ENCODE peak calls at places on chromosome 18, in nine cellular contexts. U is renal cortical epithelial cell; T is HS-5; G is H1; D is NCI-H1105; O is CD4-positive, CD25-positive, alpha-beta regulatory T cell; R is PC-3; L is AG04450; F is GDM1. I is an unnamed sample.

GRCh38 chr18:79982736-79983135 is 5.6 kb downstream of the TXNL4A start:
- DNase-seq in R (no peak), U (no peak), D (no peak), O (no peak), T (no peak), F (peak), L (no peak), G (no peak), I (no peak)

GRCh38 chr18:36095936-36096519 is 28.7 kb upstream of the RPRD1A start:
- DNase-seq in G (no peak), U (peak), O (no peak), L (peak), F (peak), R (peak), T (peak), D (peak), I (peak)

GRCh38 chr18:69958422-69958821 is 10.7 kb upstream of the CD226 start:
- DNase-seq in U (no peak), G (no peak), L (no peak), D (no peak), R (no peak), F (no peak), O (no peak), T (no peak), I (no peak)

GRCh38 chr18:41700435-41700834 is 254.6 kb upstream of the PIK3C3 start:
- DNase-seq in D (no peak), T (no peak), O (no peak), F (no peak), L (no peak), G (no peak), U (no peak), R (no peak), I (no peak)

GRCh38 chr18:32372381-32373061 is 98.2 kb downstream of the GAREM1 start:
- DNase-seq in F (no peak), U (peak), O (no peak), D (no peak), T (no peak), G (no peak), R (peak), L (no peak), I (no peak)

GRCh38 chr18:58666176-58666575 is 5.1 kb upstream of the MALT1 start:
- DNase-seq in F (no peak), O (no peak), L (no peak), G (no peak), T (no peak), D (no peak), U (no peak), R (peak), I (no peak)

GRCh38 chr18:33152376-33152775 is 288.1 kb downstream of the CCDC178 start:
- DNase-seq in L (no peak), U (peak), G (no peak), T (no peak), R (no peak), O (no peak), D (no peak), F (no peak), I (no peak)

GRCh38 chr18:61964616-61965015 is 71.8 kb upstream of the RNF152 start:
- DNase-seq in F (no peak), D (no peak), L (no peak), T (no peak), G (no peak), U (no peak), O (no peak), R (no peak), I (no peak)

GRCh38 chr18:62717059-62717849 is 1.9 kb downstream of the PHLPP1 start:
- DNase-seq in G (no peak), F (no peak), D (peak), L (no peak), U (peak), R (peak), T (peak), O (peak), I (peak)

GRCh38 chr18:48337053-48337452 is 72.1 kb downstream of the ZBTB7C start:
- DNase-seq in F (no peak), U (no peak), L (no peak), D (no peak), R (no peak), T (no peak), G (no peak), O (no peak), I (no peak)

GRCh38 chr18:650428-650858 is 7.0 kb upstream of the TYMS start:
- DNase-seq in F (peak), G (no peak), L (no peak), D (no peak), U (no peak), R (no peak), O (no peak), T (no peak), I (no peak)

GRCh38 chr18:46636040-46636630 is 20.9 kb downstream of the LOXHD1 start:
- DNase-seq in G (no peak), F (no peak), U (no peak), L (no peak), T (no peak), R (no peak), O (no peak), D (no peak), I (no peak)

GRCh38 chr18:789397-789796 is 22.6 kb downstream of the YES1 start:
- DNase-seq in T (no peak), U (no peak), G (no peak), R (no peak), D (no peak), F (no peak), O (no peak), L (no peak), I (no peak)